ENCODE peak calls at places on chromosomes 2 and 18, in eight cellular contexts. B is DND-41, A is mammary epithelial cell, Z is mesothelial cell of epicardium, H is GM23338, W is AG09309, V is NB4, T is endothelial cell. P is an unnamed sample.

GRCh38 chr2:65231121-65231520 is 3.5 kb downstream of the ACTR2 start:
- DNase-seq in H (no peak), A (peak), Z (no peak), B (no peak), T (no peak), V (no peak), W (no peak), P (no peak)

GRCh38 chr2:235555356-235555755 is 61.5 kb downstream of the AGAP1 start:
- DNase-seq in Z (no peak), A (no peak), H (no peak), B (no peak), T (no peak), W (no peak), V (peak), P (no peak)

GRCh38 chr18:3466872-3467271 is 16.9 kb downstream of the TGIF1 start:
- DNase-seq in W (no peak), T (peak), Z (no peak), B (peak), V (no peak), H (peak), A (no peak), P (no peak)

GRCh38 chr18:42028232-42028832 is 73.3 kb downstream of the PIK3C3 start:
- DNase-seq in W (no peak), Z (no peak), T (peak), B (peak), A (no peak), V (peak), H (peak), P (peak)

GRCh38 chr2:191571163-191571769 is 106.7 kb upstream of the NABP1 start:
- DNase-seq in A (peak), H (peak), Z (no peak), B (peak), T (no peak), V (peak), W (peak), P (no peak)

GRCh38 chr2:95728878-95729511 is 137.2 kb downstream of the TRIM43 start:
- DNase-seq in T (peak), A (peak), W (peak), B (peak), Z (peak), V (peak), H (peak), P (peak)

GRCh38 chr2:236164201-236164982 is 3.8 kb downstream of the GBX2 start:
- DNase-seq in A (no peak), V (no peak), H (peak), Z (peak), B (no peak), W (no peak), T (peak), P (no peak)

GRCh38 chr2:101113441-101114267 is 37.5 kb downstream of the TBC1D8 start:
- DNase-seq in B (peak), T (no peak), V (peak), W (peak), A (peak), Z (peak), H (peak), P (peak)

GRCh38 chr2:157628282-157628531 is 457 bp downstream of the ACVR1C start:
- DNase-seq in A (peak), H (no peak), Z (no peak), B (no peak), T (no peak), W (no peak), V (no peak), P (no peak)

GRCh38 chr2:134466141-134466540 is 212.3 kb downstream of the MGAT5 start:
- DNase-seq in V (no peak), H (peak), Z (peak), W (no peak), A (peak), B (peak), T (peak), P (peak)
- TF ChIP-seq CTCF in V (no peak), H (peak), Z (no peak), W (no peak), A (peak), B (peak), T (peak), P (no peak)

GRCh38 chr2:32135409-32135808 is 30.3 kb upstream of the SLC30A6 start:
- DNase-seq in B (no peak), A (peak), V (peak), T (no peak), H (peak), W (peak), Z (no peak), P (peak)
- TF ChIP-seq CTCF in B (peak), A (peak), V (no peak), T (peak), H (no peak), W (peak), Z (peak), P (peak)

DNA sequence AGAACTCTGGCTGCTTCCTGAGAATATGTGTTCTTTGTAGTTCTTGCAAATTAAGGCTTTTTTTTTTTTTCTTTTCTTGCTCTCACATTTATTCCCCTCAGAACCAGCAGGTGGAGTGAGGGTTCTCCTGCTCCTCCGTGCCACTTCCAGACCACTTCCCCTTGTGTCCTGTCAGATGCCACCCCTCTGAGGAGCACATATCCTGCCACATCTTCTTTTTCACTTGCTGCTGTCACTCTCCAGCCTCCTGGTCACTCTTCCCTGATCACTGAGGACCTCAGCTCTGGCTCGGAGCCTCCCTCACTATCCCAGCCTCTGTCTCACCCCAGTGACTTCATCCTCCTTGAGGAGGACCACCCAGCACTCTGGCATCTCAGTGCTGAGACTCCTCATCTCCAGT is 100.5 kb downstream of the TACR1 start:
- DNase-seq in W (peak), A (peak), B (peak), V (peak), Z (no peak), H (peak), T (peak), P (no peak)
- TF ChIP-seq CTCF in W (peak), A (peak), B (peak), V (peak), Z (peak), H (peak), T (peak), P (no peak)

GRCh38 chr2:60503923-60504514 is 49.4 kb downstream of the BCL11A start:
- DNase-seq in A (peak), Z (no peak), H (no peak), V (no peak), B (no peak), W (no peak), T (no peak), P (no peak)
- TF ChIP-seq CTCF in A (peak), Z (no peak), H (peak), V (no peak), B (peak), W (peak), T (no peak), P (no peak)

GRCh38 chr2:34545486-34546136 is 946.5 kb upstream of the FAM98A start:
- DNase-seq in Z (no peak), B (no peak), V (no peak), A (no peak), W (no peak), H (no peak), T (no peak), P (no peak)

GRCh38 chr2:34552337-34552736 is 953.2 kb upstream of the FAM98A start:
- DNase-seq in V (no peak), A (no peak), W (no peak), Z (no peak), B (no peak), T (no peak), H (no peak), P (no peak)

GRCh38 chr2:34547900-34548299 is 948.8 kb upstream of the FAM98A start:
- DNase-seq in T (no peak), W (no peak), Z (no peak), B (no peak), V (no peak), H (peak), A (no peak), P (no peak)

GRCh38 chr2:34549710-34550345 is 950.7 kb upstream of the FAM98A start:
- DNase-seq in V (no peak), B (no peak), Z (no peak), W (no peak), A (peak), T (no peak), H (no peak), P (no peak)

GRCh38 chr2:34547340-34547739 is 948.2 kb upstream of the FAM98A start:
- DNase-seq in Z (no peak), T (no peak), A (no peak), H (peak), B (no peak), W (no peak), V (no peak), P (peak)
- TF ChIP-seq CTCF in Z (no peak), T (no peak), A (no peak), H (peak), B (no peak), W (no peak), V (no peak), P (peak)

DNA sequence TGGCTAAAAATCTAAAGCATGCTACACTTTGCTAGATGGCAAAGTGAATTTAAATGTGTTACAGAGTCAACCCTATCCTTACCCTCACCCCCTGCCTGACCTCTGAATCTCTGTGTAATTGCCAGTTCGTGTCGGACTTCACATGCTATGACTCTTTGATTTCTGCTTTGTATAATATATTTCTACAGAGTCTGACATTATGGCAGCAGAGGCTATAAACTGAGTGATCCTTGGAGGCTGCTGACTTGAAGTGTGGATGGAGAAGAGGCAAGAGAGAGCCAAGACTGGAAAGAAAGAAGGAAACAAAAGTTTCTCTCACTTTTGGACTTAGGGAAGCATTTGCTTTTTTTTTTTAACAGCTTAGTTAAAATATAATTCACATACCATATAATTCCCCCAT is 89.9 kb upstream of the CYP26B1 start:
- DNase-seq in H (no peak), T (no peak), W (no peak), A (no peak), Z (no peak), V (no peak), B (no peak), P (no peak)
- TF ChIP-seq CTCF in H (no peak), T (no peak), W (no peak), A (no peak), Z (no peak), V (no peak), B (no peak), P (no peak)

GRCh38 chr2:189498205-189498604 is 56.9 kb downstream of the WDR75 start:
- DNase-seq in T (no peak), B (no peak), A (no peak), W (no peak), H (no peak), Z (no peak), V (no peak), P (no peak)
- TF ChIP-seq CTCF in T (no peak), B (no peak), A (no peak), W (no peak), H (peak), Z (no peak), V (no peak), P (peak)

DNA sequence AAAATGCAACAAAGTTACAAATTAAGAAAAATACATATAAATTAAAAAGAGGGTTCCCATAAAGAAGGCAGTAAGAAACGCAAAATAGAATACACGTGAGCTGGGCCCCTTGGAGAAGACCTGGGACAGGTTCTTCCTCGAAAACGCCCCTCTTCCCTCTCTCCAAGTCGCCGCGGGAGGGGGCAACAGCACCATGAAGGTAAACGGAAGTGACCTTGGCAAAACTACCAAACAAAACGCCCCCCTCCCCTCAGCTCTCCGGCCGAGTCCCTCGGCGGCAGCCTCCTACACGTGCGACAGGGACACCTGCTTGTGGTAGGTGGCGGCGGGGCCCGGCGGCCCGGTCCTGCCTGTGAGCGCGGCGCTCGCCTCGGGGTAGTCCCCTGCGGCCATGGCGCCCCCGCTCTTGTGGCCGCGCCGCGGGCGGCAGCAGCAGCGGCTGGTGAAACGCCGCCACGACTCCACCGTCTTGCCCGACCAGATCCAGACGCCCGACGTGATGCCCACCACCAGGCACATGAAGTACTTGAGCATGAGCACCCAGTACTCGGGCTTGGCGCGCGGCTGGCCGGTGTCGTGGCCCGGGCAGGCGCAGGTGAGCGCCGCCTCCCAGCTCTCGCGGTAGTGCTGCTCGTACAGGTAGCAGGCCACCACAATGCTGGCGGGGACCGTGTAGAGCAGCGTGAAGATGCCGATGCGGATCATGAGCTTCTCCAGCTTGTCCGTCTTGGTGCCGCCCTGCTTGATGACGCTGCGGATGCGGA is 2.8 kb downstream of the FZD5 start:
- DNase-seq in T (peak), Z (peak), H (peak), B (no peak), W (no peak), V (no peak), A (no peak), P (peak)
- TF ChIP-seq CTCF in T (no peak), Z (no peak), H (peak), B (no peak), W (no peak), V (no peak), A (no peak), P (no peak)

DNA sequence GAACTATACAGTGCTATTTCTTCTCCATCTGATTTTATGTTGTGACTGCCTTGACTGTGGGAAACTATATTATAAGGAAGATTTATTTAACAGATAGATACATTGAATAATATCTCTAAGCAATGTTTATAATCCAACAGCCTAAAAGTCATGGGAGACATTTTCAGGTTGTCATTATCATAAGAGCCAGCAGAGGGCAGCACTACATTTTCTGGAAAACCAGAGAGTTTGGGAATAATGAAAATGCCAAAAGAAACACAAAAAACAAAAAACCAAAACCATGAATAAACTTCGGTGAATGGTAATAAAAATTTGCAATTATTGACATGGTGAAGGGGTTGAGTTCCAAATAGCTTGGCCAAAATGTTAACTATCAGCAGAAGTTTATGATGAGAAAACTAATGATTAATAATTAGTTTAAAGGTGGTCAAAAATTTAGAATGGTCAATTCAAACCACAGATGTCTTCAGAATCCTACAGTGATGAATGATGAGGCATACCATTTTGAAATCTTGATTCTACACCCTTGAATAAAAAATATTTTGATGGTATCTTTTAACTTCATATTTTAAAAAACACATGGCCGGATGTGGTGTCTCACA is 4.7 kb downstream of the EEF1B2 start:
- DNase-seq in W (no peak), V (peak), H (peak), A (no peak), T (peak), B (peak), Z (peak), P (peak)
- TF ChIP-seq CTCF in W (peak), V (peak), H (peak), A (peak), T (peak), B (peak), Z (peak), P (peak)